ENCODE peak calls at places on chromosome X, in six cellular contexts. One of them, this sample, is unnamed.

GRCh38 chrX:25524150-25524549 is 508.4 kb upstream of the ARX start:
- DNase-seq in GM12878: no peak
- DNase-seq in NB4: peak
- DNase-seq in K562: no peak
- DNase-seq in endothelial cell of umbilical vein: peak
- DNase-seq in HepG2: peak
- DNase-seq in this sample: peak

GRCh38 chrX:16559206-16559619 is 90.7 kb upstream of the S100G start:
- DNase-seq in endothelial cell of umbilical vein: no peak
- DNase-seq in HepG2: no peak
- DNase-seq in NB4: no peak
- DNase-seq in K562: no peak
- DNase-seq in GM12878: no peak
- DNase-seq in this sample: no peak

GRCh38 chrX:8820910-8821527 is 19.8 kb upstream of the FAM9A start:
- DNase-seq in NB4: peak
- DNase-seq in HepG2: no peak
- DNase-seq in K562: no peak
- DNase-seq in GM12878: no peak
- DNase-seq in endothelial cell of umbilical vein: no peak
- DNase-seq in this sample: no peak

GRCh38 chrX:44914532-44915198 is 41.7 kb downstream of the KDM6A start:
- DNase-seq in NB4: no peak
- DNase-seq in K562: no peak
- DNase-seq in GM12878: no peak
- DNase-seq in HepG2: no peak
- DNase-seq in endothelial cell of umbilical vein: peak
- DNase-seq in this sample: no peak

GRCh38 chrX:24410514-24411189 is 50.2 kb downstream of the SUPT20HL1 start:
- DNase-seq in NB4: no peak
- DNase-seq in HepG2: no peak
- DNase-seq in endothelial cell of umbilical vein: no peak
- DNase-seq in GM12878: no peak
- DNase-seq in K562: no peak
- DNase-seq in this sample: no peak

GRCh38 chrX:138847930-138848329 is 136.4 kb upstream of the FGF13 start:
- DNase-seq in HepG2: no peak
- DNase-seq in GM12878: no peak
- DNase-seq in K562: no peak
- DNase-seq in NB4: peak
- DNase-seq in endothelial cell of umbilical vein: no peak
- DNase-seq in this sample: peak

GRCh38 chrX:41384041-41384705 is 50.2 kb downstream of the DDX3X start:
- DNase-seq in NB4: peak
- DNase-seq in K562: peak
- DNase-seq in HepG2: no peak
- DNase-seq in GM12878: no peak
- DNase-seq in endothelial cell of umbilical vein: no peak
- DNase-seq in this sample: peak

GRCh38 chrX:83511208-83511607 is 3.1 kb downstream of the POU3F4 start:
- DNase-seq in endothelial cell of umbilical vein: no peak
- DNase-seq in K562: no peak
- DNase-seq in GM12878: no peak
- DNase-seq in NB4: no peak
- DNase-seq in HepG2: no peak
- DNase-seq in this sample: no peak

GRCh38 chrX:72030431-72030830 is 101.3 kb downstream of the RTL5 start:
- DNase-seq in GM12878: no peak
- DNase-seq in HepG2: peak
- DNase-seq in endothelial cell of umbilical vein: no peak
- DNase-seq in K562: no peak
- DNase-seq in NB4: no peak
- DNase-seq in this sample: no peak

GRCh38 chrX:149982310-149982709 is 44.0 kb upstream of the EOLA2 start:
- DNase-seq in HepG2: peak
- DNase-seq in endothelial cell of umbilical vein: no peak
- DNase-seq in GM12878: no peak
- DNase-seq in NB4: no peak
- DNase-seq in K562: no peak
- DNase-seq in this sample: no peak

GRCh38 chrX:86148594-86148993 is 343 bp downstream of the DACH2 start:
- DNase-seq in K562: no peak
- DNase-seq in NB4: no peak
- DNase-seq in HepG2: no peak
- DNase-seq in endothelial cell of umbilical vein: no peak
- DNase-seq in GM12878: no peak
- DNase-seq in this sample: no peak

GRCh38 chrX:22314692-22315091 is 42.0 kb downstream of the CBLL2 start:
- DNase-seq in GM12878: no peak
- DNase-seq in NB4: no peak
- DNase-seq in K562: no peak
- DNase-seq in HepG2: no peak
- DNase-seq in endothelial cell of umbilical vein: peak
- DNase-seq in this sample: peak

GRCh38 chrX:128717635-128718578 is 665.7 kb upstream of the ACTRT1 start:
- DNase-seq in GM12878: no peak
- DNase-seq in endothelial cell of umbilical vein: no peak
- DNase-seq in NB4: no peak
- DNase-seq in K562: no peak
- DNase-seq in HepG2: no peak
- DNase-seq in this sample: no peak

GRCh38 chrX:136214551-136214950 is 36.6 kb downstream of the MAP7D3 start:
- DNase-seq in GM12878: no peak
- DNase-seq in NB4: no peak
- DNase-seq in K562: no peak
- DNase-seq in endothelial cell of umbilical vein: peak
- DNase-seq in HepG2: peak
- DNase-seq in this sample: no peak

GRCh38 chrX:109927663-109928273 is 75.1 kb upstream of the TMEM164 start:
- DNase-seq in endothelial cell of umbilical vein: no peak
- DNase-seq in HepG2: no peak
- DNase-seq in GM12878: no peak
- DNase-seq in K562: no peak
- DNase-seq in NB4: no peak
- DNase-seq in this sample: no peak

GRCh38 chrX:40495659-40496058 is 85.1 kb upstream of the ATP6AP2 start:
- DNase-seq in HepG2: no peak
- DNase-seq in endothelial cell of umbilical vein: no peak
- DNase-seq in GM12878: no peak
- DNase-seq in NB4: no peak
- DNase-seq in K562: no peak
- DNase-seq in this sample: no peak

GRCh38 chrX:63934160-63934559 is 149.1 kb upstream of the ARHGEF9 start:
- DNase-seq in NB4: no peak
- DNase-seq in GM12878: no peak
- DNase-seq in HepG2: no peak
- DNase-seq in K562: no peak
- DNase-seq in endothelial cell of umbilical vein: no peak
- DNase-seq in this sample: no peak

GRCh38 chrX:9148626-9149385 is 114.9 kb upstream of the FAM9B start:
- DNase-seq in HepG2: no peak
- DNase-seq in NB4: no peak
- DNase-seq in endothelial cell of umbilical vein: no peak
- DNase-seq in GM12878: no peak
- DNase-seq in K562: no peak
- DNase-seq in this sample: peak

GRCh38 chrX:1876041-1876440 is 261.2 kb downstream of the ASMT start:
- DNase-seq in endothelial cell of umbilical vein: no peak
- DNase-seq in K562: no peak
- DNase-seq in GM12878: no peak
- DNase-seq in HepG2: no peak
- DNase-seq in NB4: no peak
- DNase-seq in this sample: no peak

GRCh38 chrX:103756736-103757135 is 19.9 kb upstream of the PLP1 start:
- DNase-seq in endothelial cell of umbilical vein: no peak
- DNase-seq in K562: no peak
- DNase-seq in HepG2: no peak
- DNase-seq in NB4: no peak
- DNase-seq in GM12878: no peak
- DNase-seq in this sample: no peak

GRCh38 chrX:110219920-110220319 is 98.0 kb downstream of the AMMECR1 start:
- DNase-seq in GM12878: no peak
- DNase-seq in K562: no peak
- DNase-seq in NB4: no peak
- DNase-seq in endothelial cell of umbilical vein: peak
- DNase-seq in HepG2: no peak
- DNase-seq in this sample: no peak

GRCh38 chrX:115462406-115462805 is 98.6 kb upstream of the PLS3 start:
- DNase-seq in GM12878: no peak
- DNase-seq in HepG2: no peak
- DNase-seq in K562: no peak
- DNase-seq in endothelial cell of umbilical vein: peak
- DNase-seq in NB4: no peak
- DNase-seq in this sample: no peak

GRCh38 chrX:72487661-72488060 is 85.0 kb downstream of the HDAC8 start:
- DNase-seq in NB4: no peak
- DNase-seq in GM12878: no peak
- DNase-seq in HepG2: no peak
- DNase-seq in endothelial cell of umbilical vein: no peak
- DNase-seq in K562: no peak
- DNase-seq in this sample: no peak

GRCh38 chrX:45428816-45429215 is 228.1 kb upstream of the DIPK2B start:
- DNase-seq in K562: no peak
- DNase-seq in HepG2: no peak
- DNase-seq in endothelial cell of umbilical vein: no peak
- DNase-seq in GM12878: no peak
- DNase-seq in NB4: no peak
- DNase-seq in this sample: no peak

DNA sequence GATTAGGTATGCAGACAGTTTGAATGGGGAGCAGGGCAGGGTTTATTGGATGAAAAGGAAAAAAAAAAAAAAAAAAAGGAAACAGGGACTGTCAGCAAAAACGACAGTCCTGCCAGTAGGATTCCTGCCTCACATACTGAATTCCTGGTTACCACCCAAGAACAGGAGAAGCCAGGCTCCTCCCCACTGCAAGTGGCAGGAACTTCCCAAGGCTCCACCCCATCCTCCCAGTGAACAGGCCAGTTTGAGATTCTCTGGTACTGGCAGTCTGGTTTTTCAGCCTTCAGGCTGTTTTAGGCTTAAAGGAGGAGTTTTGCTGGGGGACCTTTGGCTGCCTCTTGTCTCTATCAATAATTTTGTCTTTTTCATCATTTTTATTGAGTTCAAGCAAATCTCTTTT is 360.1 kb upstream of the CXorf51A start:
- DNase-seq in endothelial cell of umbilical vein: no peak
- DNase-seq in K562: no peak
- DNase-seq in GM12878: no peak
- DNase-seq in HepG2: no peak
- DNase-seq in NB4: no peak
- DNase-seq in this sample: no peak
- TF ChIP-seq MYC in endothelial cell of umbilical vein: no peak
- TF ChIP-seq MYC in K562: no peak
- TF ChIP-seq MYC in GM12878: no peak
- TF ChIP-seq MYC in HepG2: no peak
- TF ChIP-seq MYC in NB4: no peak
- TF ChIP-seq MYC in this sample: no peak

GRCh38 chrX:6026980-6027379 is 201.7 kb downstream of the NLGN4X start:
- DNase-seq in endothelial cell of umbilical vein: no peak
- DNase-seq in GM12878: no peak
- DNase-seq in HepG2: no peak
- DNase-seq in K562: no peak
- DNase-seq in NB4: no peak
- DNase-seq in this sample: no peak

GRCh38 chrX:6026484-6026883 is 202.2 kb downstream of the NLGN4X start:
- DNase-seq in GM12878: no peak
- DNase-seq in NB4: no peak
- DNase-seq in HepG2: no peak
- DNase-seq in K562: no peak
- DNase-seq in endothelial cell of umbilical vein: no peak
- DNase-seq in this sample: no peak

GRCh38 chrX:6024204-6024603 is 204.5 kb downstream of the NLGN4X start:
- DNase-seq in K562: no peak
- DNase-seq in NB4: no peak
- DNase-seq in HepG2: no peak
- DNase-seq in endothelial cell of umbilical vein: no peak
- DNase-seq in GM12878: no peak
- DNase-seq in this sample: no peak

GRCh38 chrX:6021316-6022091 is 207.2 kb downstream of the NLGN4X start:
- DNase-seq in endothelial cell of umbilical vein: no peak
- DNase-seq in GM12878: no peak
- DNase-seq in HepG2: peak
- DNase-seq in NB4: peak
- DNase-seq in K562: no peak
- DNase-seq in this sample: peak
- TF ChIP-seq MYC in endothelial cell of umbilical vein: no peak
- TF ChIP-seq MYC in GM12878: no peak
- TF ChIP-seq MYC in HepG2: no peak
- TF ChIP-seq MYC in NB4: no peak
- TF ChIP-seq MYC in K562: no peak
- TF ChIP-seq MYC in this sample: no peak

DNA sequence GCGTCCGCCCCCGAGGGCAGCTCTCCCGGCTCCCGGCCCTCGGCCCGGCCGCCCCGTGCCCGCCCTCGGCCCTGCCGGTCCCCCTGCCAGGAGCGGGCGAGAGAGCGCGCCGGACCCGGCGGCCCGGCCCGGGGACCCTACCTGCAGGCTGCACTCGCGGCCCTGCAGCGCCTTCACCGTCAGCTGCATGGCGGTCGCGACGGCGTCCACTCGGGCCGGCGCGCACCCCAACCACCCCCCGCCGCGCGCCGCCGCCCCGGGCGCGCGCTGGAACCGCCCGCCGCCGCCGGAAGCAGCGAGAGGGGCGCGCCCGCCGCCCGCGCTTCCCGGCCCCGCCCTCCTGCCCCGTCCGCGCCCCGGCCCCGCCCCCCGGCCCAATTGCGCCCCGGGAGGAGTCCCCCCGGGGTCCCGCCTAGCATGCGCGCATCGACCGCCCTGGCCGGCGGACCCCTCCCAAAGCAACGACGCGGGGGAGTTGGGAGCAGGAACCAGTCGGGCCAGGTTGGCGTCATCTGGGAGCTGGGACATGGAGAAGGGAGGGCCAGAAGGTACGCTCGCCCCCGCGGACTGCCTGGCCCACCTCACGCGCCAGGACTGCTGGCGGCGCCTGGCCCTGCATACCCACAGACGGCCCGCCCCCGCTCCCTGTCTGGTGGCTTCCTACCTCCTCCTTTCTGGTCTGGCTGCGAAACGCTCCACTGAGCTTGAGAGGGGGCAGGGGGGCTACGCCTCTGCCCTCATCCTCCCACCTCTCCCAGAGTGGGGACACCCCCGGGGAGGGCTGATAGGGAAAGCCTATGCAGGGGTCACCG is at the start of gene UBL4A:
- DNase-seq in HepG2: no peak
- DNase-seq in GM12878: no peak
- DNase-seq in K562: peak
- DNase-seq in endothelial cell of umbilical vein: peak
- DNase-seq in NB4: peak
- DNase-seq in this sample: peak
- TF ChIP-seq MYC in HepG2: no peak
- TF ChIP-seq MYC in GM12878: no peak
- TF ChIP-seq MYC in K562: no peak
- TF ChIP-seq MYC in endothelial cell of umbilical vein: no peak
- TF ChIP-seq MYC in NB4: no peak
- TF ChIP-seq MYC in this sample: no peak

DNA sequence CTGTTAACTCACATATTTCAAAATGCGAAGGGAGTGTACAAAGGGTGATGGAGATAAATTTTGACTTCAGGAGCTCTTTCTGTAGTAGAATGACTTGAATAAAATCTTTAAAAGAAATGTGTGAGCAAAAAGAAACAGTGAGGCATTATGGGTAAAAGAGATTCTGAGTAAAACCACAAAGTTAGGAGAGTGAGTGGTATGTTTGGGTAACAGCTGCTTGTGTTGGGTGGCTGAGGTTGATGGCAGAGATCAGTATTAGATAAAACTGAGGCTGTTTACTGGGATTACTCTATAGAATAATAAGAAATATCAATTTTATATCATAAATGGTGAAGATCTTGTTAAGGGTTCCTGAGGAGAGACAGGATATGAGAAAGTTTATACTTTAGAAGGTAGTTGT is 434.2 kb upstream of the AMOT start:
- DNase-seq in GM12878: no peak
- DNase-seq in K562: no peak
- DNase-seq in HepG2: no peak
- DNase-seq in endothelial cell of umbilical vein: no peak
- DNase-seq in NB4: no peak
- DNase-seq in this sample: no peak
- TF ChIP-seq MYC in GM12878: no peak
- TF ChIP-seq MYC in K562: no peak
- TF ChIP-seq MYC in HepG2: no peak
- TF ChIP-seq MYC in endothelial cell of umbilical vein: no peak
- TF ChIP-seq MYC in NB4: no peak
- TF ChIP-seq MYC in this sample: no peak